ENCODE peak calls at places on chromosome 22, in six cellular contexts. Q, A, R, Z, T and U are unnamed samples.

GRCh38 chr22:31846161-31847115 is 92.6 kb downstream of the DEPDC5 start:
- DNase-seq in Q (no peak), A (no peak), R (no peak), Z (no peak), T (no peak), U (peak; percentile 85)

GRCh38 chr22:24230911-24231656 is 13.8 kb downstream of the GGT5 start:
- DNase-seq in Q (no peak), A (peak; percentile 57), R (peak; percentile 70), Z (no peak), T (peak; percentile 40), U (peak; percentile 71)

GRCh38 chr22:19687561-19688300 is 26.6 kb upstream of the SEPTIN5 start:
- DNase-seq in Q (no peak), A (no peak), R (no peak), Z (peak; percentile 88), T (no peak), U (peak; percentile 50)

GRCh38 chr22:36775589-36775965 is 342 bp downstream of the IFT27 start:
- DNase-seq in Q (peak; percentile 72), A (peak; percentile 53), R (peak; percentile 57), Z (peak; percentile 85), T (peak; percentile 55), U (no peak)

GRCh38 chr22:28016781-28017557 is 97.9 kb upstream of the PITPNB start:
- DNase-seq in Q (peak; percentile 50), A (no peak), R (peak; percentile 19), Z (peak; percentile 74), T (no peak), U (peak; percentile 66)

GRCh38 chr22:35051791-35052190 is 14.2 kb upstream of the ISX start:
- DNase-seq in Q (no peak), A (no peak), R (no peak), Z (no peak), T (no peak), U (no peak)

GRCh38 chr22:39360674-39361413 is 11.1 kb downstream of the SYNGR1 start:
- DNase-seq in Q (no peak), A (no peak), R (no peak), Z (no peak), T (no peak), U (peak; percentile 64)

GRCh38 chr22:20027966-20028854 is 7.3 kb downstream of the TANGO2 start:
- DNase-seq in Q (no peak), A (no peak), R (no peak), Z (no peak), T (no peak), U (no peak)

GRCh38 chr22:35072939-35073338 is 7.0 kb downstream of the ISX start:
- DNase-seq in Q (no peak), A (no peak), R (no peak), Z (no peak), T (peak; percentile 47), U (no peak)

GRCh38 chr22:43555561-43556515 is 144.0 kb downstream of the MPPED1 start:
- DNase-seq in Q (peak; percentile 18), A (no peak), R (no peak), Z (peak; percentile 60), T (no peak), U (no peak)

GRCh38 chr22:18032455-18033101 is 8.2 kb upstream of the MICAL3 start:
- DNase-seq in Q (no peak), A (no peak), R (no peak), Z (no peak), T (no peak), U (peak; percentile 68)

GRCh38 chr22:25051983-25052710 is 99.6 kb downstream of the KIAA1671 start:
- DNase-seq in Q (peak; percentile 86), A (no peak), R (peak; percentile 68), Z (no peak), T (peak; percentile 54), U (peak; percentile 10)

GRCh38 chr22:27247691-27248434 is 553.7 kb downstream of the MN1 start:
- DNase-seq in Q (peak; percentile 56), A (no peak), R (no peak), Z (no peak), T (no peak), U (peak; percentile 80)

GRCh38 chr22:24148586-24148985 is 32.7 kb upstream of the SUSD2 start:
- DNase-seq in Q (no peak), A (no peak), R (no peak), Z (no peak), T (no peak), U (no peak)

GRCh38 chr22:26561756-26562417 is 28.0 kb downstream of the TPST2 start:
- DNase-seq in Q (peak; percentile 90), A (no peak), R (no peak), Z (no peak), T (no peak), U (no peak)

GRCh38 chr22:37079668-37080171 is 28.2 kb downstream of the KCTD17 start:
- DNase-seq in Q (no peak), A (peak; percentile 67), R (no peak), Z (no peak), T (no peak), U (no peak)

GRCh38 chr22:39920134-39920743 is 19.4 kb downstream of the GRAP2 start:
- DNase-seq in Q (no peak), A (no peak), R (no peak), Z (no peak), T (no peak), U (no peak)

GRCh38 chr22:29359469-29359868 is 28.9 kb downstream of the AP1B1 start:
- DNase-seq in Q (peak; percentile 87), A (no peak), R (peak; percentile 65), Z (peak; percentile 83), T (peak; percentile 75), U (peak; percentile 93)

DNA sequence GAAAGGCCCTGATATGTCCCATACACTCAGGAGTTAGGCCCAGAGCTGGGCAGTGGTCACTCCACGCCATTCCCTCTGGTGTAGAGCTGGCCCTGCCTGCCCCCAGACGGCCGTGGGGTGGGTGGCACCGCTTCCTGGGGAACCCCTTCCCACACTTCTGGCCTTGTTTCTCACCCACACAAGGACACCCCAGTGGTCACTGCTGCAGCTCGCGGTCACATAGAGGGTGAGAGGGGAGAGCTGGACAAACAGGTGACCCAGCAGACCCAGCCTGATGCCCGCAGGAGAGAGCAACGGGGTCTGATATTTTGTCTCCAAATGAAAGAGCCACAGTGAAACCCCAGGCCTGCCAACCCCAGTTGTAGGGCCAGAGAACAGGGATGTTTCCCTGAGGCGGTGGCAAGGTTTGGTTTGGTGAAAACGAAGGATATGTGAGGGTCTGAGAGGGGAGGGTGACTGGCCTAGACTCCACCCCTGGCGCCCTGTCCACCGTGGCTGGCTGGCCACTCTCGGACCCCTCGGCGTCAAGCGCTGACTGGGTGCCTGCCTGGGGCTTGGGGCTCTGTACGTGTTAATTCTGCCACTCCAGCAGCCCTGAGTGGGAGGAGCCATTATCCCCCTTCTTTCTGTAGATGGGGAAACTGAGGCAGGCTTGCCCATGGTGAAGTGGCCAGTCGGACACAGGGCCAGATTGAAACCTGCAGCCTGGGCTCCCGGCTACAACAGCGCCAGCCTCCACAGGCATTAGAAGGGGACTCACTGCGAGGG is 71.0 kb upstream of the PPARA start:
- DNase-seq in Q (peak; percentile 56), A (no peak), R (peak; percentile 32), Z (peak; percentile 76), T (no peak), U (peak; percentile 89)
- H3K4me1 ChIP-seq in Q (peaks cover 96% of the 10 kb centered on the region), A (peaks cover 11% of the 10 kb centered on the region), R (peaks cover 40% of the 10 kb centered on the region), Z (peaks cover 93% of the 10 kb centered on the region), T (no peaks in the 10 kb centered on the region), U (peaks cover 68% of the 10 kb centered on the region)

GRCh38 chr22:41284465-41284864 is 1.5 kb downstream of the RANGAP1 start:
- DNase-seq in Q (no peak), A (no peak), R (no peak), Z (no peak), T (no peak), U (no peak)
- H3K4me3 ChIP-seq in Q (no peak overlapping the region), A (no peak overlapping the region), R (no peak overlapping the region), Z (peak overlapping the region; percentile 74), T (no peak overlapping the region), U (no peak overlapping the region)

DNA sequence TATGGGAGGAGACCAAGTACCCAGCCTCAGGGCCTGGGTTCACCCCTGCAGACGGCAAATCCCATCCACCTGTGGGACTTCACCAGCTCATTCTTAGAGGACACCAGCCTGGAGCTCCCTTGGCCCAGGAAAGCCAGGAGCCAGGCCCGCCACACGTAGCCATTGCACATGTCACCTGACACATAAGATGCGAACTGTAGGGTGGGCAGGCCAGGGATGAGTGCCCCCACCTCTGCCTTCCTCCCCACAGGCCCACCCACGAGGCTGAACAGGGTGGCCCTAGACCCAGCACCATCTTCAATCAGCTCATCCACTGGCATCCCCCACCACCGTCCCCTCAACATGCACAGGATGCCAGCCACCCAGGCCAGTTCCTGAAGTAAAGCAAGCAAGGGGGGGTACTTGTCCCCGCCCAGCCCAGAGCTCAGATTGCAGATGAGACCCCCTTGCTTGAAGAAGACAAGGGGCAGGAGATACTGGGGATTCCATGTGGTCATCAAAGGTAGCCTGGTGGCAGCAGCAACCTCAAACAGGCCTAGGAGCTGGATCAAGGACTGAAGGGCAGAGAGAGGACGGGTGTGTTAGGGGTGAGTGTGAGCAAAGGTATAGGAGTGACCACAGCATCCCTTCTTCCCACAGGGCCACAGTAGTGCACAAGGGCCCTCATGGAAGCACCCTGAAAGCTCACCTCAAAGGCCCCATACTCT is 45.6 kb downstream of the IGLL5 start:
- DNase-seq in Q (no peak), A (no peak), R (no peak), Z (no peak), T (no peak), U (peak; percentile 66)
- H3K4me1 ChIP-seq in Q (no peaks in the 10 kb centered on the region), A (no peaks in the 10 kb centered on the region), R (no peaks in the 10 kb centered on the region), Z (peaks cover 4% of the 10 kb centered on the region), T (peaks cover 9% of the 10 kb centered on the region), U (no peaks in the 10 kb centered on the region)

GRCh38 chr22:41825376-41825775 is 7.5 kb upstream of the SREBF2 start:
- DNase-seq in Q (no peak), A (no peak), R (no peak), Z (no peak), T (no peak), U (peak; percentile 88)

GRCh38 chr22:41828516-41828915 is 4.4 kb upstream of the SREBF2 start:
- DNase-seq in Q (no peak), A (no peak), R (no peak), Z (no peak), T (no peak), U (no peak)

GRCh38 chr22:41826001-41826400 is 6.9 kb upstream of the SREBF2 start:
- DNase-seq in Q (no peak), A (no peak), R (peak; percentile 54), Z (no peak), T (no peak), U (no peak)

GRCh38 chr22:41827671-41828070 is 5.2 kb upstream of the SREBF2 start:
- DNase-seq in Q (no peak), A (no peak), R (no peak), Z (no peak), T (no peak), U (no peak)

DNA sequence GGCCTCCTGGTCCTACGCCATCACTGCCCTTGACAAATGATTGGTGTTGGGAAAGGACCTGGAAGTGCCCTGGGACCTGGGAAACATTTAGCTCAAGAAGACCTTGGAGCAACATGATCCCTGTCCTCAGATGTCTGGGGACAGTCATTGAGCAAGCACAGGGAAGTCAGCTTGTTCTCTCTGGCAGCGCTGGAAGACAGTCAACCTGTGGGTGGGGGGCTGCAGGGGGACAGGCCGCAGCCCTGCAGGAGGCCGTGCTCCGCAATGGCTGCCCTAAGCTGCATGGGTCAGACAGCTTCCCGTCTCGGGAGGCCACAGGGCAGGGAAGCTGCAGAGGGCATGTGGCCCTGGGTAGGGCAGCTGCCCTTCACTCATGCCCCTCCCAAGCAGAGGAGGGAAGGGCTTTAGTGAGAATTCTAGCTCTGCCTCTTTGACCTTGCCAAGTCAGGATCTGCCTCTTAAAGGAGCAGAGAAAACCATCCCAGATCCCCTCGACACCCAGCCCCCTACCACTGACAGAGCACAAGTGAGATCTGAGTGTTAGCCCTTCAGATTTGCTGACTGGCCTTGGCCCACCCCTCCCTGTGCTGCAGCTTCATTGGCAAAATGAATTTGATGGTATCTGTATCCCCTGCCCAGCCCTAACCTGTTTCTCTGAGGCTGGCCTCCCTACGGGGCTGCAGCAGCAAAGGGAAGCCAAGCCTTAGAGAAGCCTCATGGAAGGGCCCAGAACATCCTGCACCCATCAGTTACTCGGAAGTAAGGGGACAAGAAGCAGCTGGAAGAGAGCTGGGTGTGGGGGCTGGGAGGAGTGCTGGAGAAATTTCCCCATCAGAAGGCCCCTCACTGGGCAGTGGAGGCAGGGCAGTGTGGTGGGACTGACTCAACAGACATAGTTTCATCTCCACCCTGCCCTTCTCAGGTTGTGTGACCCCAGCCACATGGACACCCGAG is 6.2 kb upstream of the SREBF2 start:
- DNase-seq in Q (peak; percentile 91), A (no peak), R (peak; percentile 77), Z (no peak), T (no peak), U (no peak)
- H3K4me3 ChIP-seq in Q (no peak overlapping the region), A (no peak overlapping the region), R (no peak overlapping the region), Z (no peak overlapping the region), T (no peak overlapping the region), U (no peak overlapping the region)